ENCODE peak calls at places on chromosome 5, in eight cellular contexts. H is heart right ventricle, I is AG10803, M is fibroblast of lung, Y is H1, N is ovary, R is AG04449, O is HCT116. L is an unnamed sample.
A peak's percentile ranks its signal among the peaks of the same experiment; 100 is the strongest.

GRCh38 chr5:158748535-158748934 is 351.2 kb downstream of the EBF1 start:
- DNase-seq in H (no peak), I (no peak), M (no peak), Y (no peak), N (no peak), R (no peak), O (no peak), L (no peak)

GRCh38 chr5:119752921-119753886 is 123.8 kb downstream of the FAM170A start:
- DNase-seq in H (no peak), I (no peak), M (no peak), Y (no peak), N (no peak), R (no peak), O (no peak), L (no peak)

GRCh38 chr5:51968756-51969155 is 585.5 kb downstream of the ISL1 start:
- DNase-seq in H (no peak), I (no peak), M (no peak), Y (no peak), N (no peak), R (no peak), O (no peak), L (no peak)

GRCh38 chr5:115579747-115580173 is 22.5 kb downstream of the TICAM2 start:
- DNase-seq in H (no peak), I (no peak), M (no peak), Y (no peak), N (no peak), R (no peak), O (no peak), L (peak; percentile 23)

GRCh38 chr5:81949479-81949878 is 22.3 kb upstream of the ATG10 start:
- DNase-seq in H (no peak), I (no peak), M (peak; percentile 57), Y (no peak), N (no peak), R (peak; percentile 59), O (no peak), L (no peak)

GRCh38 chr5:91049800-91050199 is 333.3 kb downstream of the ARRDC3 start:
- DNase-seq in H (no peak), I (peak; percentile 26), M (peak; percentile 18), Y (no peak), N (no peak), R (no peak), O (no peak), L (peak; percentile 16)

GRCh38 chr5:89396262-89396975 is 513.4 kb upstream of the MEF2C start:
- DNase-seq in H (no peak), I (peak; percentile 37), M (peak; percentile 61), Y (no peak), N (no peak), R (no peak), O (no peak), L (peak; percentile 61)

GRCh38 chr5:78930742-78931141 is 54.4 kb downstream of the ARSB start:
- DNase-seq in H (no peak), I (peak; percentile 66), M (peak; percentile 13), Y (no peak), N (no peak), R (peak; percentile 44), O (no peak), L (peak; percentile 71)

GRCh38 chr5:126640867-126641266 is 40.1 kb downstream of the PHAX start:
- DNase-seq in H (no peak), I (no peak), M (no peak), Y (no peak), N (no peak), R (no peak), O (no peak), L (no peak)

GRCh38 chr5:121668635-121669034 is 183.0 kb upstream of the FTMT start:
- DNase-seq in H (no peak), I (no peak), M (peak; percentile 36), Y (no peak), N (no peak), R (no peak), O (peak; percentile 7), L (no peak)

GRCh38 chr5:32232441-32233219 is 58.5 kb upstream of the GOLPH3 start:
- DNase-seq in H (peak; percentile 68), I (peak; percentile 70), M (peak; percentile 76), Y (peak; percentile 19), N (peak; percentile 81), R (no peak), O (peak; percentile 41), L (peak; percentile 81)

GRCh38 chr5:180618830-180619562 is 27.7 kb upstream of the SCGB3A1 start:
- DNase-seq in H (no peak), I (peak; percentile 28), M (peak; percentile 46), Y (peak; percentile 15), N (no peak), R (no peak), O (no peak), L (peak; percentile 30)

GRCh38 chr5:177310757-177311173 is 933 bp downstream of the MXD3 start:
- DNase-seq in H (no peak), I (no peak), M (no peak), Y (no peak), N (no peak), R (no peak), O (no peak), L (no peak)

GRCh38 chr5:176157656-176158055 is 80.6 kb upstream of the SIMC1 start:
- DNase-seq in H (no peak), I (peak; percentile 71), M (no peak), Y (no peak), N (no peak), R (no peak), O (no peak), L (peak; percentile 84)

GRCh38 chr5:123035320-123035949 is 1.1 kb downstream of the PPIC start:
- DNase-seq in H (peak; percentile 40), I (peak; percentile 22), M (peak; percentile 36), Y (peak; percentile 29), N (peak; percentile 30), R (no peak), O (peak; percentile 52), L (peak; percentile 47)

GRCh38 chr5:96292582-96293247 is 140.3 kb downstream of the PCSK1 start:
- DNase-seq in H (no peak), I (peak; percentile 25), M (peak; percentile 65), Y (no peak), N (no peak), R (no peak), O (no peak), L (peak; percentile 78)

GRCh38 chr5:107669543-107670027 is 1.2 kb downstream of the EFNA5 start:
- DNase-seq in H (peak; percentile 49), I (no peak), M (peak; percentile 45), Y (no peak), N (peak; percentile 36), R (no peak), O (no peak), L (peak; percentile 42)

GRCh38 chr5:107666051-107666655 is 4.6 kb downstream of the EFNA5 start:
- DNase-seq in H (no peak), I (no peak), M (no peak), Y (no peak), N (no peak), R (no peak), O (no peak), L (no peak)

GRCh38 chr5:107670028-107670926 is 460 bp downstream of the EFNA5 start:
- DNase-seq in H (peak; percentile 22), I (no peak), M (peak; percentile 32), Y (no peak), N (peak; percentile 27), R (no peak), O (no peak), L (peak; percentile 19)

GRCh38 chr5:107668933-107669542 is 1.7 kb downstream of the EFNA5 start:
- DNase-seq in H (no peak), I (no peak), M (peak; percentile 13), Y (no peak), N (no peak), R (no peak), O (no peak), L (peak; percentile 20)

GRCh38 chr5:107668154-107668932 is 2.4 kb downstream of the EFNA5 start:
- DNase-seq in H (no peak), I (no peak), M (no peak), Y (no peak), N (no peak), R (no peak), O (no peak), L (peak; percentile 4)
- H3K4me3 ChIP-seq in H (peak overlapping the region; percentile 44), I (no peak overlapping the region), M (peak overlapping the region; percentile 75), Y (peak overlapping the region; percentile 77), N (no peak overlapping the region), R (peak overlapping the region; percentile 63), O (no peak overlapping the region), L (peak overlapping the region; percentile 71)

GRCh38 chr5:61139931-61140330 is 22.3 kb downstream of the SMIM15 start:
- DNase-seq in H (no peak), I (no peak), M (no peak), Y (no peak), N (no peak), R (no peak), O (no peak), L (no peak)

DNA sequence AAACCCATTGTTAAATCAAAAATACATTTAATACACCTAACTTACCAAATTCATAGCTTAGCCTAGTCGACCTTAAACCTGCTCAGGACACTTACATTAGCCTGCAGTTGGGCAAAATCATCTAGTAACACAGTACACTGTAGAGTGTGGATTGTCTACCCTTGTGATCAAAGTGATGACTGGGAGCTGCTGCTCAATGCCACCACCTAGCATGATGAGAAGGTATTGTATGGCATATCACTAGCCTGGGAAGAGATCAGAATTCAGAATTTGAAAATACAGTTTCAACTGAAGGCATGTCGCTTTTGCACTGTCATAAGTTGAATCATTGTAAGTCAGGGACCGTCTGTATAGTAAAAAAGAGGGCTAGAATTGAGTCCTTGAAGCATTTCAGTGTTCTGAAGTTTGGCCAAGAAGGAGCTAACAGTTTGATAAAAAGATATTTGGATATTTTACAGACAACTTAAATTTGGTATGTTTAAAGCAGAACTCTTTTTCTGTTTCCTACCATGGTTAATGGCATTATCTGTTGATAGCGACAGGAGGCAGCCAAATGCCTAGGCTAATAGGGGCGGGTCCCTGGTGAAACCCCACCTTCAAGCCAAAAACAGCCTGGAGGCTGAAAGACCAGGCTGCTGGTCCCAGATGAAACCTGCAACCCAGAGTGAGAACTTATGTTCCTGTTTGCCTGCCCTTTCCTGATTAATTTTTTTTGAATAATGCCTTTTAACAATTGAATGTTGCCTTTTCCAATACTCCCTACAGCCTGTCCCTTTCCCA is 23.0 kb downstream of the SMIM15 start:
- DNase-seq in H (no peak), I (no peak), M (no peak), Y (no peak), N (no peak), R (no peak), O (no peak), L (peak; percentile 14)
- TF ChIP-seq CTCF in H (no peak), I (peak; percentile 32), M (no peak), Y (peak; percentile 42), N (no peak), R (peak; percentile 23), O (peak; percentile 49), L (peak; percentile 33)

DNA sequence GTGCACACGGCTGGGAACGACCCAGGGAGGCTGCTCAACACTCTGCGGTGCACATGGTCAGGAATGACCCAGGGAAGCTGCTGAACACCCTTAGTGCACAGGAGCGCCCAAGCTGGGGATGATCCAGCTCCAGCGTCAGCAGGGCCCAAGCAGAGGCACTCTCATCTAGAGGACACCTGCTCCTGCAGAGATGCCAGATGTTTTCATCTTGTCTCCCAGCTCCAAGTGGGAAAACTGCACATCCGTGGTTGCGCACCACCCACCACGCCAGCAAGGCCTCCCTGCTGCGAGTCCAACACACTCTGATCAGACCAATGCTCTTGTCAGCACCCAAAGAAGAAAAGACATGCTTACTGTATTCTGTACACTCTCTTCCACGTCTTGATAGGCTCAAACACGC is 34.1 kb downstream of the UBE2QL1 start:
- DNase-seq in H (no peak), I (no peak), M (no peak), Y (no peak), N (no peak), R (no peak), O (no peak), L (no peak)
- H3K4me3 ChIP-seq in H (no peak overlapping the region), I (no peak overlapping the region), M (no peak overlapping the region), Y (no peak overlapping the region), N (no peak overlapping the region), R (no peak overlapping the region), O (no peak overlapping the region), L (no peak overlapping the region)

GRCh38 chr5:86756839-86757238 is 139.1 kb downstream of the COX7C start:
- DNase-seq in H (no peak), I (no peak), M (no peak), Y (no peak), N (no peak), R (no peak), O (no peak), L (no peak)
- TF ChIP-seq CTCF in H (no peak), I (no peak), M (no peak), Y (peak; percentile 29), N (no peak), R (no peak), O (peak; percentile 26), L (no peak)